ENCODE peak calls at places on chromosomes 3 and 15, in four cellular contexts. I is endodermal cell, R is left ventricle myocardium superior, L is activated T-helper 1 cell treated with Interleukin-2 at 50 U/mL for 16 hours. A is an unnamed sample.

GRCh38 chr3:111764645-111765091 is 94.4 kb upstream of the PHLDB2 start:
- DNase-seq in L (no peak), R (no peak), I (no peak), A (no peak)

GRCh38 chr3:35322070-35322469 is 317.3 kb upstream of the ARPP21 start:
- DNase-seq in L (no peak), I (no peak), R (no peak), A (no peak)

GRCh38 chr3:156689589-156689988 is 15.2 kb downstream of the TIPARP start:
- DNase-seq in I (no peak), R (no peak), L (no peak), A (no peak)

GRCh38 chr3:196440041-196440537 is 7.9 kb upstream of the UBXN7 start:
- DNase-seq in I (no peak), R (peak), L (no peak), A (peak)

GRCh38 chr15:23910030-23910429 is 222.9 kb upstream of the NDN start:
- DNase-seq in I (peak), L (no peak), R (no peak), A (no peak)

GRCh38 chr3:121072128-121072527 is 164.1 kb downstream of the STXBP5L start:
- DNase-seq in R (peak), L (no peak), I (no peak), A (no peak)

GRCh38 chr15:61831505-61831921 is 228.7 kb downstream of the VPS13C start:
- DNase-seq in I (no peak), L (no peak), R (no peak), A (no peak)

GRCh38 chr3:63753567-63753966 is 65.5 kb upstream of the C3orf49 start:
- DNase-seq in I (no peak), R (no peak), L (no peak), A (no peak)

GRCh38 chr3:149751551-149751950 is 738 bp downstream of the COMMD2 start:
- DNase-seq in I (no peak), R (no peak), L (no peak), A (no peak)

GRCh38 chr3:36178018-36178417 is 202.3 kb upstream of the STAC start:
- DNase-seq in L (no peak), R (no peak), I (no peak), A (no peak)

GRCh38 chr3:124780356-124780755 is 50.1 kb downstream of the UMPS start:
- DNase-seq in I (no peak), R (peak), L (no peak), A (peak)

GRCh38 chr3:36689560-36689959 is 74.8 kb downstream of the DCLK3 start:
- DNase-seq in R (no peak), L (no peak), I (no peak), A (no peak)

GRCh38 chr3:59127071-59127470 is 77.2 kb upstream of the CFAP20DC start:
- DNase-seq in L (no peak), I (no peak), R (no peak), A (peak)

GRCh38 chr3:16460886-16461285 is 52.6 kb downstream of the RFTN1 start:
- DNase-seq in R (no peak), I (no peak), L (no peak), A (no peak)

GRCh38 chr3:100606894-100607512 is 2.4 kb upstream of the ADGRG7 start:
- DNase-seq in R (no peak), I (no peak), L (no peak), A (no peak)

GRCh38 chr3:178205750-178206149 is 330.5 kb upstream of the KCNMB2 start:
- DNase-seq in L (no peak), R (no peak), I (no peak), A (no peak)

GRCh38 chr3:182785142-182785541 is 8.2 kb upstream of the ATP11B start:
- DNase-seq in I (no peak), R (no peak), L (no peak), A (no peak)

GRCh38 chr3:67610458-67610857 is 44.0 kb downstream of the SUCLG2 start:
- DNase-seq in I (no peak), R (no peak), L (no peak), A (peak)

GRCh38 chr15:32651229-32651837 is 9.8 kb downstream of the SCG5 start:
- DNase-seq in R (no peak), L (peak), I (peak), A (peak)

GRCh38 chr3:196193037-196193737 is 18.0 kb downstream of the ZDHHC19 start:
- DNase-seq in L (no peak), R (no peak), I (no peak), A (peak)

GRCh38 chr15:77702211-77702957 is 69.7 kb upstream of the LINGO1 start:
- DNase-seq in R (no peak), I (peak), L (no peak), A (peak)

GRCh38 chr3:64687781-64688515 is at the start of gene ADAMTS9:
- DNase-seq in R (peak), I (peak), L (no peak), A (peak)

GRCh38 chr3:52021869-52022268 is 26.2 kb upstream of the RPL29 start:
- DNase-seq in R (peak), L (no peak), I (no peak), A (no peak)

GRCh38 chr15:99050328-99050980 is 42.9 kb upstream of the PGPEP1L start:
- DNase-seq in R (no peak), L (no peak), I (peak), A (no peak)

GRCh38 chr15:28881170-28881569 is 4.6 kb upstream of the APBA2 start:
- DNase-seq in I (no peak), L (no peak), R (no peak), A (peak)

GRCh38 chr3:67415504-67415903 is 238.9 kb downstream of the SUCLG2 start:
- DNase-seq in L (no peak), R (no peak), I (no peak), A (no peak)

A was measured in osteoblast.